ENCODE peak calls at places on chromosomes 12 and 14, in four cellular contexts. G is right cardiac atrium, K is breast epithelium, I is left ventricle myocardium inferior. J is an unnamed sample.

GRCh38 chr12:5388581-5389535 is 43.0 kb upstream of the NTF3 start:
- DNase-seq in K (no peak), G (no peak), I (no peak), J (no peak)

GRCh38 chr12:29929295-29929694 is 145.6 kb upstream of the TMTC1 start:
- DNase-seq in K (no peak), G (no peak), I (no peak), J (no peak)

GRCh38 chr12:11981174-11981733 is 89.5 kb upstream of the BCL2L14 start:
- DNase-seq in G (no peak), K (no peak), I (no peak), J (peak; percentile 9)

GRCh38 chr14:23578560-23579310 is at the start of gene JPH4:
- DNase-seq in K (no peak), I (no peak), G (no peak), J (no peak)

GRCh38 chr12:54749191-54749818 is 101.1 kb upstream of the DCD start:
- DNase-seq in I (no peak), K (no peak), G (no peak), J (peak; percentile 24)

GRCh38 chr12:108561852-108562347 is 496 bp upstream of the ISCU start:
- DNase-seq in K (no peak), I (no peak), G (no peak), J (no peak)

GRCh38 chr14:55713496-55713895 is 133.5 kb downstream of the KTN1 start:
- DNase-seq in K (no peak), I (no peak), G (no peak), J (no peak)

GRCh38 chr12:132170094-132170636 is 25.9 kb downstream of the NOC4L start:
- DNase-seq in I (peak; percentile 11), K (no peak), G (no peak), J (no peak)

GRCh38 chr12:94609917-94610443 is 40.4 kb downstream of the TMCC3 start:
- DNase-seq in K (no peak), I (no peak), G (no peak), J (no peak)

GRCh38 chr12:94326727-94327126 is 132.9 kb downstream of the CEP83 start:
- DNase-seq in I (no peak), K (no peak), G (no peak), J (no peak)

GRCh38 chr12:6444031-6444430 is 724 bp upstream of the CD27 start:
- DNase-seq in G (no peak), I (no peak), K (no peak), J (no peak)
- H3K4me1 ChIP-seq in G (no peaks in the 10 kb centered on the region), I (no peaks in the 10 kb centered on the region), K (no peaks in the 10 kb centered on the region), J (peaks cover 38% of the 10 kb centered on the region)

GRCh38 chr14:70784886-70785285 is 24.4 kb downstream of the MAP3K9 start:
- DNase-seq in G (no peak), I (no peak), K (no peak), J (no peak)
- H3K4me1 ChIP-seq in G (no peaks in the 10 kb centered on the region), I (no peaks in the 10 kb centered on the region), K (no peaks in the 10 kb centered on the region), J (peaks cover 6% of the 10 kb centered on the region)

DNA sequence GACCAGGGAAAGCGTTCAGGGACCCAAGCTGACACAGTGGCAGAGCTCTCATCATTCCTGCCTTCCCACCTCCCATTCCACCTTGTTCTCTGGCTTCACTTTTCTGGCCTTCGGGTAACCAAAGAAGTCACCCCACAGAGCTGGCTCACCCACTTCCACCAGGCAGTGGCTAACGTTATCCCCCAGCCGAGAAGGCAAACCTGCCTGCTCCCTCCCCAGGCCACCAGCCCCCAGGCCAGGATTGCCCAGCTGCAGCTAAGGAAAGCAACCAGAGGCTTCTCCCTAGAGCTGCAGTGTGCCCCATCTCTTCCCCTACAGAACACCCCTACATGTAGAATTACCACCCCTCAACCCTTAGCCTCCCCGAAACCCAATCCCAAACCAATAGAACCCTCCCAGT is 22.2 kb downstream of the CCDC88C start:
- DNase-seq in K (no peak), I (no peak), G (no peak), J (no peak)
- H3K4me1 ChIP-seq in K (no peaks in the 10 kb centered on the region), I (peaks cover 41% of the 10 kb centered on the region), G (peaks cover 5% of the 10 kb centered on the region), J (peaks cover 95% of the 10 kb centered on the region)

DNA sequence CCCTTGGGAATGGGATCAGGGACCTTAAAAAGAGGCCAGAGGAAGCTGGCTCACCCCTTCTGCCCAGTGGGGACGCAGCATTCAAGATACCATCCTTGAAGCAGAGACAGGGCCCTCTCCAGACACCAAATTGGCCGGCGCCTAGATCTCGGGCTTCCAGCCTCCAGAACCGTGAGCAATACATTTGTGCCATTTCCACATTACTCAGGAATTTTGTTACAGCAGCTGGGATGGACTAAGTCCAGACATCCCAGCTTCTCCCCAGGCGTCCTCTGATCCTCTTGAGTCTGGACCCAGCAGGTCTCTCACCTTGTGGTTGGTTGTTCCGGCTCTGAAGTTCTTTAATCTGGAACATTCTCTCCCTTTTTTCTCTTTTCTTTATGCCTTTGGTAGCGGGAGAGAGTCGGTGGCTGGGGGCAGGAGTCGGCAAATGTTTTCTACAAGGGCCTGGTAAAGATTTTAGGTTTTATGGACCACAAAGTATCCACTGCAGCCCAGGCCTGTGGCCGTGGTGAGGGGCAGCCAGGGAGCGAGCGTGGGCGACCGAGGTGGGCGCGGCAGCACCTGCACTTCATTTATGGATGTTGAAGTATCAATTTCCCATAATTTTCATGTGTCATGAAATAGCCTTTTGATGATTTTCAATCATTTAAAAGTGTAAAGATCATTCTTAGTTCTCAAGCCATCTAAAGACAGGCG is 4.8 kb downstream of the CEP170B start:
- DNase-seq in I (no peak), K (no peak), G (no peak), J (no peak)
- H3K4me1 ChIP-seq in I (peaks cover 23% of the 10 kb centered on the region), K (peaks cover 3% of the 10 kb centered on the region), G (no peaks in the 10 kb centered on the region), J (peaks cover 8% of the 10 kb centered on the region)